ENCODE peak calls at places on chromosome 19, in four cellular contexts. One of them, this sample, is unnamed.

GRCh38 chr19:16605552-16605951 is 22.5 kb downstream of the MED26 start:
- DNase-seq in IMR-90: no peak
- DNase-seq in GM12878: no peak
- DNase-seq in K562: no peak
- DNase-seq in this sample: no peak

GRCh38 chr19:40265055-40265762 is 19.9 kb downstream of the AKT2 start:
- DNase-seq in IMR-90: no peak
- DNase-seq in GM12878: no peak
- DNase-seq in K562: no peak
- DNase-seq in this sample: no peak

GRCh38 chr19:13152854-13153626 is 2.8 kb downstream of the IER2 start:
- DNase-seq in IMR-90: peak; percentile 93
- DNase-seq in GM12878: peak; percentile 83
- DNase-seq in K562: peak; percentile 97
- DNase-seq in this sample: peak; percentile 95

GRCh38 chr19:33298146-33298911 is 4.0 kb downstream of the CEBPA start:
- DNase-seq in IMR-90: no peak
- DNase-seq in GM12878: no peak
- DNase-seq in K562: no peak
- DNase-seq in this sample: no peak

GRCh38 chr19:4386038-4386782 is 14.1 kb downstream of the SH3GL1 start:
- DNase-seq in IMR-90: peak; percentile 53
- DNase-seq in GM12878: no peak
- DNase-seq in K562: no peak
- DNase-seq in this sample: no peak

GRCh38 chr19:3062165-3063105 is at the start of gene TLE5:
- DNase-seq in IMR-90: no peak
- DNase-seq in GM12878: no peak
- DNase-seq in K562: peak; percentile 74
- DNase-seq in this sample: no peak

GRCh38 chr19:19410553-19411550 is 5.4 kb downstream of the GATAD2A start:
- DNase-seq in IMR-90: no peak
- DNase-seq in GM12878: no peak
- DNase-seq in K562: peak; percentile 34
- DNase-seq in this sample: no peak

GRCh38 chr19:31863122-31863521 is 482.3 kb upstream of the ZNF507 start:
- DNase-seq in IMR-90: no peak
- DNase-seq in GM12878: no peak
- DNase-seq in K562: peak; percentile 1
- DNase-seq in this sample: no peak

GRCh38 chr19:43594710-43595604 is 977 bp downstream of the IRGQ start:
- DNase-seq in IMR-90: peak; percentile 69
- DNase-seq in GM12878: no peak
- DNase-seq in K562: peak; percentile 79
- DNase-seq in this sample: peak; percentile 76

GRCh38 chr19:2271516-2272103 is 10.4 kb downstream of the PEAK3 start:
- DNase-seq in IMR-90: peak; percentile 75
- DNase-seq in GM12878: no peak
- DNase-seq in K562: peak; percentile 55
- DNase-seq in this sample: no peak

GRCh38 chr19:22617614-22618325 is 16.4 kb upstream of the ZNF492 start:
- DNase-seq in IMR-90: no peak
- DNase-seq in GM12878: no peak
- DNase-seq in K562: no peak
- DNase-seq in this sample: no peak

GRCh38 chr19:44552324-44552723 is 22.8 kb upstream of the CEACAM20 start:
- DNase-seq in IMR-90: no peak
- DNase-seq in GM12878: no peak
- DNase-seq in K562: peak; percentile 78
- DNase-seq in this sample: peak; percentile 81

GRCh38 chr19:33388231-33388816 is 14.8 kb downstream of the CEBPG start:
- DNase-seq in IMR-90: no peak
- DNase-seq in GM12878: no peak
- DNase-seq in K562: no peak
- DNase-seq in this sample: no peak

GRCh38 chr19:19427935-19428334 is 22.5 kb downstream of the GATAD2A start:
- DNase-seq in IMR-90: no peak
- DNase-seq in GM12878: no peak
- DNase-seq in K562: no peak
- DNase-seq in this sample: no peak

GRCh38 chr19:8208119-8208709 is 956 bp upstream of the CERS4 start:
- DNase-seq in IMR-90: no peak
- DNase-seq in GM12878: no peak
- DNase-seq in K562: no peak
- DNase-seq in this sample: no peak

GRCh38 chr19:46660008-46660517 is 919 bp downstream of the DACT3 start:
- DNase-seq in IMR-90: no peak
- DNase-seq in GM12878: no peak
- DNase-seq in K562: peak; percentile 65
- DNase-seq in this sample: no peak

GRCh38 chr19:13001502-13002388 is 6.5 kb downstream of the NFIX start:
- DNase-seq in IMR-90: no peak
- DNase-seq in GM12878: no peak
- DNase-seq in K562: no peak
- DNase-seq in this sample: no peak

GRCh38 chr19:34336781-34337271 is 28.2 kb upstream of the GPI start:
- DNase-seq in IMR-90: peak; percentile 47
- DNase-seq in GM12878: no peak
- DNase-seq in K562: peak; percentile 42
- DNase-seq in this sample: peak; percentile 51

GRCh38 chr19:39596911-39597310 is 5.4 kb upstream of the LGALS13 start:
- DNase-seq in IMR-90: no peak
- DNase-seq in GM12878: no peak
- DNase-seq in K562: no peak
- DNase-seq in this sample: no peak

GRCh38 chr19:30649934-30650614 is 277.9 kb downstream of the ZNF536 start:
- DNase-seq in IMR-90: peak; percentile 51
- DNase-seq in GM12878: peak; percentile 24
- DNase-seq in K562: peak; percentile 59
- DNase-seq in this sample: peak; percentile 87

GRCh38 chr19:12365094-12365371 is 450 bp downstream of the ZNF442 start:
- DNase-seq in IMR-90: peak; percentile 22
- DNase-seq in GM12878: no peak
- DNase-seq in K562: no peak
- DNase-seq in this sample: no peak

GRCh38 chr19:45716314-45717130 is 14.2 kb downstream of the FBXO46 start:
- DNase-seq in IMR-90: no peak
- DNase-seq in GM12878: no peak
- DNase-seq in K562: no peak
- DNase-seq in this sample: peak; percentile 36

GRCh38 chr19:40219721-40220276 is 1.6 kb upstream of the TTC9B start:
- DNase-seq in IMR-90: peak; percentile 76
- DNase-seq in GM12878: no peak
- DNase-seq in K562: peak; percentile 64
- DNase-seq in this sample: peak; percentile 95

GRCh38 chr19:39409886-39410619 is 2.4 kb upstream of the PLEKHG2 start:
- DNase-seq in IMR-90: no peak
- DNase-seq in GM12878: no peak
- DNase-seq in K562: peak; percentile 63
- DNase-seq in this sample: peak; percentile 75

GRCh38 chr19:7645159-7645558 is 8.2 kb downstream of the STXBP2 start:
- DNase-seq in IMR-90: no peak
- DNase-seq in GM12878: no peak
- DNase-seq in K562: no peak
- DNase-seq in this sample: no peak

GRCh38 chr19:54017266-54017665 is 25.8 kb downstream of the CACNG6 start:
- DNase-seq in IMR-90: peak; percentile 31
- DNase-seq in GM12878: no peak
- DNase-seq in K562: no peak
- DNase-seq in this sample: peak; percentile 50

GRCh38 chr19:21358768-21359451 is at the start of gene ZNF738:
- DNase-seq in IMR-90: peak; percentile 96
- DNase-seq in GM12878: peak; percentile 86
- DNase-seq in K562: peak; percentile 84
- DNase-seq in this sample: peak; percentile 3

GRCh38 chr19:37867831-37868230 is 38.6 kb downstream of the WDR87 start:
- DNase-seq in IMR-90: peak; percentile 82
- DNase-seq in GM12878: no peak
- DNase-seq in K562: no peak
- DNase-seq in this sample: peak; percentile 52

GRCh38 chr19:294819-295686 is 3.9 kb upstream of the PLPP2 start:
- DNase-seq in IMR-90: peak; percentile 12
- DNase-seq in GM12878: no peak
- DNase-seq in K562: peak; percentile 67
- DNase-seq in this sample: peak; percentile 29

GRCh38 chr19:292951-293350 is 1.7 kb upstream of the PLPP2 start:
- DNase-seq in IMR-90: no peak
- DNase-seq in GM12878: no peak
- DNase-seq in K562: no peak
- DNase-seq in this sample: no peak

GRCh38 chr19:292281-292884 is 1.2 kb upstream of the PLPP2 start:
- DNase-seq in IMR-90: no peak
- DNase-seq in GM12878: no peak
- DNase-seq in K562: no peak
- DNase-seq in this sample: no peak

GRCh38 chr19:294341-294818 is 3.2 kb upstream of the PLPP2 start:
- DNase-seq in IMR-90: peak; percentile 8
- DNase-seq in GM12878: no peak
- DNase-seq in K562: no peak
- DNase-seq in this sample: no peak

DNA sequence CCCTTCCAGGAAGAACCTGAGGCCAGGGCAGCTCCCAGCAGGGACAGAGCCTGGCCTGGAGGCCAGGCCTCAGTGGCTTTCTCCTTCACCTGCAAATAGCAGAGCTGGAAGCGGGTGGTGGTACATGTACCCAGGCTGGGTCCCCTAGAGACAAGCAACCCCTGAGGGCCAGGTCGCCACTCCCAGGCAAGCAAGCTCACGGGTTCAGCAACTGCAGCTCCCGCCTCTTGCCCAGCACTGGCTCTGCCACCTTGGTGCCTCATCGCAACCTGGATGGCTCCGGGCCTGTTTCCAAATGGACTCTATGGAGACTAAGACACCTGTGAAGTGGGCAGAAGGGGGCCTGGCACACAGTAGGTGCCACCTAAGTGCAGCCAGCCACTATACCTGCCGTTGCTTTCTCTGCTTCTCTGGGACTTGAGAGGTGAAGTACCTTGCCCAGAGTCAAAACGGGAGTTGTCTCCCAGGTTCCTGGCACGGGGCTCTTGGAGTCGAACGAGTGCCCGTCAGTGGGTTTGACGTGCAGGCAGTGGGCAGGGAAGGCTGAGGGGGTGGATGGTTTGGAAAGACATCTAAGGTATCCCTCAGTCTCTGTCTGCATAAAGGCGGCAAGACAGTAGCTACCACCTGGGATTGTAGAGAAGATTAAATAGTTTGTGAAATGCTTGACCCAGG is 2.4 kb upstream of the PLPP2 start:
- DNase-seq in IMR-90: no peak
- DNase-seq in GM12878: no peak
- DNase-seq in K562: no peak
- DNase-seq in this sample: no peak
- TF ChIP-seq ELK1 in IMR-90: no peak
- TF ChIP-seq ELK1 in GM12878: no peak
- TF ChIP-seq ELK1 in K562: no peak
- TF ChIP-seq ELK1 in this sample: no peak

GRCh38 chr19:50489461-50490011 is 12.9 kb upstream of the GARIN5A start:
- DNase-seq in IMR-90: no peak
- DNase-seq in GM12878: no peak
- DNase-seq in K562: no peak
- DNase-seq in this sample: no peak
- TF ChIP-seq ELK1 in IMR-90: no peak
- TF ChIP-seq ELK1 in GM12878: no peak
- TF ChIP-seq ELK1 in K562: no peak
- TF ChIP-seq ELK1 in this sample: no peak

GRCh38 chr19:48813123-48813911 is 2.5 kb upstream of the BCAT2 start:
- DNase-seq in IMR-90: no peak
- DNase-seq in GM12878: no peak
- DNase-seq in K562: peak; percentile 63
- DNase-seq in this sample: no peak

GRCh38 chr19:48810151-48810550 is 678 bp downstream of the BCAT2 start:
- DNase-seq in IMR-90: no peak
- DNase-seq in GM12878: no peak
- DNase-seq in K562: peak; percentile 24
- DNase-seq in this sample: no peak

GRCh38 chr19:48814895-48815294 is 4.1 kb upstream of the BCAT2 start:
- DNase-seq in IMR-90: no peak
- DNase-seq in GM12878: no peak
- DNase-seq in K562: no peak
- DNase-seq in this sample: no peak

GRCh38 chr19:48815870-48816501 is 5.2 kb upstream of the BCAT2 start:
- DNase-seq in IMR-90: peak; percentile 43
- DNase-seq in GM12878: no peak
- DNase-seq in K562: peak; percentile 44
- DNase-seq in this sample: peak; percentile 81

GRCh38 chr19:48812094-48812929 is 1.5 kb upstream of the BCAT2 start:
- DNase-seq in IMR-90: peak; percentile 13
- DNase-seq in GM12878: no peak
- DNase-seq in K562: peak; percentile 95
- DNase-seq in this sample: peak; percentile 53
- TF ChIP-seq ELK1 in IMR-90: no peak
- TF ChIP-seq ELK1 in GM12878: no peak
- TF ChIP-seq ELK1 in K562: no peak
- TF ChIP-seq ELK1 in this sample: no peak

GRCh38 chr19:50870417-50871089 is 2.7 kb upstream of the KLK2 start:
- DNase-seq in IMR-90: peak; percentile 3
- DNase-seq in GM12878: no peak
- DNase-seq in K562: peak; percentile 94
- DNase-seq in this sample: peak; percentile 65

GRCh38 chr19:50873056-50873455 is at the start of gene KLK2:
- DNase-seq in IMR-90: no peak
- DNase-seq in GM12878: no peak
- DNase-seq in K562: no peak
- DNase-seq in this sample: no peak

GRCh38 chr19:50875795-50876422 is 2.7 kb downstream of the KLK2 start:
- DNase-seq in IMR-90: no peak
- DNase-seq in GM12878: no peak
- DNase-seq in K562: no peak
- DNase-seq in this sample: no peak

GRCh38 chr19:50877338-50877737 is 4.1 kb downstream of the KLK2 start:
- DNase-seq in IMR-90: no peak
- DNase-seq in GM12878: no peak
- DNase-seq in K562: no peak
- DNase-seq in this sample: no peak

GRCh38 chr19:50874185-50874584 is 946 bp downstream of the KLK2 start:
- DNase-seq in IMR-90: no peak
- DNase-seq in GM12878: no peak
- DNase-seq in K562: no peak
- DNase-seq in this sample: no peak
- TF ChIP-seq ELK1 in IMR-90: no peak
- TF ChIP-seq ELK1 in GM12878: no peak
- TF ChIP-seq ELK1 in K562: no peak
- TF ChIP-seq ELK1 in this sample: no peak

DNA sequence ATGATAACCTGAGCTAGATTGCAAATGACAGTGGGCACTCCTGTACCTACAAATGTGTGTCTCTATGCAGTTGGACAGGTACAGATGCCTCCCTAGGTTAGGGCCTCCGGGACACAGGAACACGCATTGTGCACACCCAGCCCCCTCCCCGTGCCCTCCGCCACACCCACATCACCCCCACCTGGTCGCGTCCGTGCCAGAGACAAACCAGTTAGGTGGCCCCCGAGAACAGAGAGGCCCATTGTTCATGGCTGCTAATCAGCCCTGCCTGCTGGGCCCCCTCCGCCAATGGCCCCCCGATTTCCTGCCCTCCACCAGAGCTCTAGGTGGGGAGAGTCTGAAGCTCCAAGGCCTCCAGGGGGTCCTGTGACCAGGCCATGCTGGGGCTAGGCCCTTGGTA is 13.7 kb downstream of the NRTN start:
- DNase-seq in IMR-90: no peak
- DNase-seq in GM12878: no peak
- DNase-seq in K562: no peak
- DNase-seq in this sample: no peak
- TF ChIP-seq ELK1 in IMR-90: no peak
- TF ChIP-seq ELK1 in GM12878: no peak
- TF ChIP-seq ELK1 in K562: no peak
- TF ChIP-seq ELK1 in this sample: no peak

This sample was measured in A549.